ENCODE peak calls at places on chromosome 14, in seven cellular contexts. M is prostate gland; Z is upper lobe of right lung; X is RWPE1; A is endodermal cell; F is esophagus muscularis mucosa; T is CD4-positive, alpha-beta T cell. D is an unnamed sample.

GRCh38 chr14:50344116-50344775 is 32.1 kb downstream of the DMAC2L start:
- DNase-seq in X (no peak), A (no peak), Z (no peak), T (no peak), M (no peak), F (no peak), D (peak)

GRCh38 chr14:104222396-104223036 is 84.1 kb downstream of the KIF26A start:
- DNase-seq in M (no peak), X (no peak), Z (peak), A (no peak), T (no peak), F (no peak), D (no peak)

GRCh38 chr14:80974338-80975078 is 19.1 kb downstream of the TSHR start:
- DNase-seq in T (no peak), Z (no peak), A (no peak), X (no peak), M (no peak), F (no peak), D (no peak)

GRCh38 chr14:104604461-104605449 is at the start of gene TMEM179:
- DNase-seq in M (no peak), A (peak), F (no peak), Z (no peak), X (peak), T (no peak), D (no peak)

GRCh38 chr14:54922598-54922997 is 20.0 kb upstream of the GCH1 start:
- DNase-seq in M (no peak), A (no peak), T (no peak), Z (no peak), X (no peak), F (no peak), D (no peak)

GRCh38 chr14:45249847-45250575 is 3.0 kb downstream of the MIS18BP1 start:
- DNase-seq in T (no peak), X (no peak), A (no peak), Z (no peak), M (no peak), F (no peak), D (no peak)

GRCh38 chr14:77303417-77304156 is 17.1 kb downstream of the POMT2 start:
- DNase-seq in F (no peak), X (peak), M (no peak), T (no peak), Z (no peak), A (no peak), D (no peak)

GRCh38 chr14:32703246-32703645 is 235.4 kb upstream of the NPAS3 start:
- DNase-seq in A (no peak), F (no peak), T (no peak), Z (no peak), X (no peak), M (no peak), D (no peak)

GRCh38 chr14:45658226-45658916 is 405.4 kb upstream of the MIS18BP1 start:
- DNase-seq in A (no peak), Z (no peak), F (no peak), T (no peak), X (no peak), M (no peak), D (no peak)

GRCh38 chr14:93007225-93007997 is 84.5 kb downstream of the CHGA start:
- DNase-seq in M (no peak), F (no peak), A (no peak), T (no peak), X (peak), Z (no peak), D (no peak)

GRCh38 chr14:53619625-53620324 is 336.9 kb downstream of the BMP4 start:
- DNase-seq in A (no peak), T (no peak), F (no peak), Z (no peak), X (peak), M (no peak), D (no peak)

GRCh38 chr14:22981090-22982012 is 1.0 kb downstream of the AJUBA start:
- DNase-seq in Z (peak), T (no peak), M (no peak), A (peak), F (no peak), X (peak), D (no peak)

GRCh38 chr14:39491134-39491541 is 58.9 kb upstream of the FBXO33 start:
- DNase-seq in T (no peak), A (no peak), F (no peak), Z (no peak), M (no peak), X (peak), D (no peak)

GRCh38 chr14:61388173-61388975 is 67.0 kb downstream of the PRKCH start:
- DNase-seq in Z (no peak), T (no peak), M (no peak), X (peak), A (no peak), F (no peak), D (no peak)

GRCh38 chr14:28756896-28757570 is 9.6 kb upstream of the FOXG1 start:
- DNase-seq in M (no peak), Z (no peak), A (peak), F (no peak), X (no peak), T (no peak), D (no peak)

GRCh38 chr14:101709962-101710891 is 51.3 kb upstream of the PPP2R5C start:
- DNase-seq in Z (no peak), X (no peak), A (peak), T (no peak), M (no peak), F (peak), D (no peak)

GRCh38 chr14:67579040-67579439 is 21.0 kb downstream of the PIGH start:
- DNase-seq in X (no peak), T (no peak), A (no peak), Z (no peak), M (no peak), F (no peak), D (no peak)

GRCh38 chr14:68633131-68633991 is 159.5 kb downstream of the ZFP36L1 start:
- DNase-seq in A (peak), F (peak), T (no peak), Z (peak), X (no peak), M (no peak), D (no peak)

GRCh38 chr14:92121207-92121669 is 268 bp downstream of the NDUFB1 start:
- DNase-seq in Z (no peak), X (no peak), F (peak), T (peak), A (no peak), M (peak), D (no peak)

GRCh38 chr14:91980157-91980556 is 32.7 kb upstream of the FBLN5 start:
- DNase-seq in X (peak), A (no peak), M (no peak), F (no peak), T (no peak), Z (no peak), D (no peak)

GRCh38 chr14:35915185-35915584 is 89.0 kb downstream of the BRMS1L start:
- DNase-seq in T (no peak), X (no peak), A (no peak), Z (no peak), M (no peak), F (no peak), D (no peak)

GRCh38 chr14:38948171-38948570 is 154.9 kb downstream of the SEC23A start:
- DNase-seq in A (no peak), M (no peak), X (no peak), T (no peak), F (no peak), Z (no peak), D (no peak)

GRCh38 chr14:26330982-26331381 is 266.9 kb downstream of the NOVA1 start:
- DNase-seq in Z (no peak), X (no peak), A (peak), M (no peak), T (no peak), F (no peak), D (no peak)

GRCh38 chr14:100827751-100828447 is 2.0 kb downstream of the MEG3 start:
- DNase-seq in X (peak), Z (no peak), T (no peak), F (no peak), A (no peak), M (no peak), D (no peak)

GRCh38 chr14:73634333-73634833 is 10.4 kb upstream of the DNAL1 start:
- DNase-seq in M (peak), X (no peak), T (no peak), A (peak), F (no peak), Z (no peak), D (no peak)

GRCh38 chr14:23140389-23140788 is 21.3 kb upstream of the CEBPE start:
- DNase-seq in X (no peak), Z (no peak), F (no peak), M (no peak), A (no peak), T (no peak), D (no peak)

GRCh38 chr14:70665448-70666363 is 24.0 kb downstream of the TTC9 start:
- DNase-seq in T (no peak), M (peak), F (no peak), A (peak), X (peak), Z (peak), D (no peak)
- H3K27ac ChIP-seq in T (peak), M (peak), F (no peak), A (no peak), X (peak), Z (peak), D (peak)

GRCh38 chr14:97053941-97054340 is 256.8 kb downstream of the VRK1 start:
- DNase-seq in Z (no peak), F (no peak), T (no peak), M (no peak), X (no peak), A (no peak), D (no peak)

GRCh38 chr14:97058589-97058988 is 261.4 kb downstream of the VRK1 start:
- DNase-seq in T (no peak), Z (no peak), X (no peak), F (no peak), A (no peak), M (no peak), D (no peak)

GRCh38 chr14:97058071-97058470 is 260.9 kb downstream of the VRK1 start:
- DNase-seq in A (no peak), T (no peak), Z (no peak), X (no peak), F (no peak), M (no peak), D (no peak)

GRCh38 chr14:97057238-97057637 is 260.1 kb downstream of the VRK1 start:
- DNase-seq in A (no peak), M (no peak), T (no peak), F (no peak), Z (no peak), X (no peak), D (no peak)

GRCh38 chr14:97056086-97056485 is 258.9 kb downstream of the VRK1 start:
- DNase-seq in F (no peak), Z (no peak), M (peak), X (no peak), T (no peak), A (no peak), D (peak)
- TF ChIP-seq CTCF in F (no peak), Z (no peak), M (no peak), X (no peak), T (no peak), A (peak), D (no peak)

GRCh38 chr14:64682173-64682710 is 22.0 kb upstream of the PLEKHG3 start:
- DNase-seq in M (peak), T (no peak), X (peak), Z (peak), A (peak), F (no peak), D (no peak)
- H3K27ac ChIP-seq in M (peak), T (no peak), X (peak), Z (peak), A (no peak), F (peak), D (no peak)

DNA sequence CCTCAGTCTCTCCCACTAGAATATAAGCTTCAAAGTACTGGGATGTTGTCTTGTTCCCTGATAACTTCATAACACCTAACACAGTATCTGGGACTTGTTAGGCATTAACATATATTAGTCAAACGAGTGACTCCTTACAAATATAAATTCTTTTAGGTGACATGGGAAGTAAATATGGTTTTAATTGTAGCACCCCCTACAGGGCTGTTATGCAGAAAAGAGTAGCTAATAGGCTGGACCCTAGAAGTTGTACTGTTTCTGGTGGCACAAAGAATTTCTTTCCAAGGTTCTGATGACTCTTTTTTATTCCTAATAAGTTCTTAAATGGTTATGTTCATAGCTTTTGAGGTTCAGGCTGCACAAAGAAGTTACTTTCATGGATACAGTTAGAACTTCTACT is 29.8 kb downstream of the GPATCH2L start:
- DNase-seq in M (no peak), F (no peak), X (no peak), Z (no peak), T (no peak), A (no peak), D (no peak)
- TF ChIP-seq CTCF in M (no peak), F (peak), X (no peak), Z (peak), T (no peak), A (peak), D (peak)

GRCh38 chr14:88043523-88043922 is 38.6 kb downstream of the GPR65 start:
- DNase-seq in X (no peak), A (no peak), M (no peak), Z (no peak), F (no peak), T (no peak), D (no peak)

GRCh38 chr14:88049271-88049670 is 44.3 kb downstream of the GPR65 start:
- DNase-seq in F (no peak), M (no peak), Z (no peak), T (no peak), X (no peak), A (no peak), D (no peak)

GRCh38 chr14:88044782-88045446 is 40.0 kb downstream of the GPR65 start:
- DNase-seq in Z (no peak), F (no peak), M (no peak), T (no peak), A (no peak), X (no peak), D (no peak)

GRCh38 chr14:88044129-88044727 is 39.3 kb downstream of the GPR65 start:
- DNase-seq in Z (no peak), X (no peak), A (no peak), T (no peak), F (no peak), M (no peak), D (no peak)

DNA sequence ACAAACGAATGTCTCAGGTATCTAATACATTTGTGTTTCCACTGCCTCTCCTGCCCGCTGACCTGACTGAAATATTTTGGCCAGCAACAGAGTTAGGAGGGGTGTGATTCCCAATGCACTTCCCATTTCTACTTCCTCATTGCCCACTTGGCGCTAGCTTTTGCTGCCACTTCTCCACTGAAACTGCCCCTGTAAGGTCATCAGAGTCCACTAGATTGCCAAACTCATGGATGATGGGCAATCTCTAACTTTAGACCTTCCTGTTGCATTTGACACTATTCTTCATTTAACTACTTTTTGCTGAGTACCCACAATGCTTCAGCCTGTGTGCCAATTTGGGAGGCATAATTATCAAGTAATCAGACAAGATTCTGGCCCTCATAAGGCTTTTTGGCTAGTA is 40.8 kb downstream of the GPR65 start:
- DNase-seq in F (no peak), T (no peak), Z (no peak), M (no peak), A (no peak), X (no peak), D (no peak)
- H3K27ac ChIP-seq in F (peak), T (no peak), Z (peak), M (no peak), A (no peak), X (no peak), D (no peak)

D was measured in CD8-positive, alpha-beta T cell.